ENCODE peak calls at places on chromosomes 2 and 18, in nine cellular contexts. P is left lung; X is fibroblast of the conjunctiva; N is ACHN; A is GM03348; F is NCI-H345; V is activated T-cell treated with anti-CD3 and anti-CD28 coated beads, Interleukin-2, amount 50 U/mL, for 72 hours; Q is NCI-H2081 treated with DMSO at 0.1 percent for 48 hours; H is frontal cortex. K is an unnamed sample.

GRCh38 chr2:159591221-159591620 is 25.1 kb downstream of the BAZ2B start:
- DNase-seq in P (no peak), X (no peak), F (no peak), A (no peak), V (no peak), N (no peak), Q (no peak), H (no peak), K (no peak)

GRCh38 chr2:23900927-23901322 is 26.0 kb downstream of the ATAD2B start:
- DNase-seq in H (peak), Q (no peak), V (no peak), N (peak), X (peak), A (peak), F (no peak), P (no peak), K (peak)

GRCh38 chr2:88053301-88053700 is 2.3 kb downstream of the KRCC1 start:
- DNase-seq in Q (no peak), N (no peak), F (no peak), X (peak), A (peak), V (no peak), P (no peak), H (no peak), K (peak)

GRCh38 chr2:200419325-200419724 is 90.5 kb downstream of the KCTD18 start:
- DNase-seq in P (no peak), N (no peak), X (no peak), A (no peak), V (no peak), Q (no peak), F (no peak), H (no peak), K (no peak)

GRCh38 chr18:33802955-33803354 is 224.9 kb downstream of the ASXL3 start:
- DNase-seq in H (no peak), A (no peak), X (no peak), Q (peak), P (no peak), F (peak), V (no peak), N (no peak), K (no peak)

GRCh38 chr2:217846321-217846743 is 156.5 kb downstream of the TNS1 start:
- DNase-seq in V (no peak), Q (no peak), N (no peak), A (peak), P (no peak), X (no peak), H (no peak), F (no peak), K (peak)

GRCh38 chr2:151197184-151198070 is 64.2 kb downstream of the RBM43 start:
- DNase-seq in A (no peak), H (no peak), P (no peak), F (no peak), Q (no peak), X (no peak), V (no peak), N (no peak), K (no peak)

GRCh38 chr2:126389446-126389845 is 266.5 kb upstream of the GYPC start:
- DNase-seq in X (no peak), V (no peak), P (no peak), H (no peak), F (no peak), N (no peak), A (no peak), Q (no peak), K (no peak)

GRCh38 chr18:22136395-22136794 is 33.0 kb upstream of the GATA6 start:
- DNase-seq in N (no peak), P (no peak), A (no peak), Q (no peak), F (no peak), V (no peak), X (no peak), H (no peak), K (no peak)

GRCh38 chr2:147989809-147990403 is 30.6 kb downstream of the ORC4 start:
- DNase-seq in X (peak), N (peak), V (peak), Q (no peak), A (peak), H (peak), P (no peak), F (no peak), K (peak)

GRCh38 chr18:44079602-44080001 is 601.1 kb upstream of the SETBP1 start:
- DNase-seq in X (peak), P (no peak), F (no peak), V (no peak), N (peak), Q (no peak), A (no peak), H (no peak), K (no peak)

GRCh38 chr2:159549234-159549633 is 67.1 kb downstream of the BAZ2B start:
- DNase-seq in P (no peak), Q (no peak), H (no peak), A (peak), N (no peak), X (no peak), F (no peak), V (no peak), K (no peak)